ENCODE peak calls at places on chromosomes 16 and 17, in eight cellular contexts. K is posterior cingulate gyrus; N is stimulated activated CD4-positive, alpha-beta T cell treated with anti-CD3 and anti-CD28 coated beads, TNF-alpha, amount 100 ng/mL, for 1 hour; V is foreskin fibroblast; B is right lobe of liver; H is GM04503; F is skeletal muscle cell; I is left colon. U is an unnamed sample.

GRCh38 chr17:57090560-57091185 is 5.6 kb downstream of the AKAP1 start:
- DNase-seq in V (peak), F (no peak), H (no peak), B (no peak), I (no peak), N (no peak), K (no peak), U (no peak)

GRCh38 chr16:85366031-85366763 is 246.9 kb upstream of the GSE1 start:
- DNase-seq in V (no peak), F (no peak), N (no peak), H (no peak), I (no peak), K (no peak), B (no peak), U (no peak)

GRCh38 chr17:57629470-57629869 is 115.6 kb downstream of the CCDC182 start:
- DNase-seq in H (no peak), V (peak), N (no peak), F (no peak), B (peak), I (peak), K (no peak), U (no peak)

GRCh38 chr16:17784073-17784472 is 313.3 kb upstream of the XYLT1 start:
- DNase-seq in F (no peak), N (no peak), I (no peak), H (no peak), B (no peak), V (no peak), K (no peak), U (no peak)

GRCh38 chr16:56295739-56296527 is 104.6 kb downstream of the GNAO1 start:
- DNase-seq in B (no peak), N (no peak), K (no peak), V (no peak), I (no peak), F (no peak), H (no peak), U (no peak)

GRCh38 chr16:2756288-2757015 is 4.0 kb downstream of the SRRM2 start:
- DNase-seq in V (no peak), H (no peak), B (peak), N (no peak), F (no peak), I (no peak), K (peak), U (no peak)

GRCh38 chr17:65171753-65172152 is 34.6 kb downstream of the RGS9 start:
- DNase-seq in N (no peak), F (no peak), B (no peak), V (no peak), H (no peak), I (no peak), K (no peak), U (no peak)

GRCh38 chr17:45370949-45371413 is 54.2 kb upstream of the MAP3K14 start:
- DNase-seq in H (no peak), K (no peak), F (no peak), B (no peak), V (no peak), N (no peak), I (no peak), U (no peak)

GRCh38 chr17:66717680-66718079 is 117.2 kb upstream of the CACNG5 start:
- DNase-seq in V (no peak), N (no peak), K (no peak), B (no peak), F (peak), H (no peak), I (no peak), U (no peak)

GRCh38 chr17:1040216-1040600 is 43.3 kb downstream of the TIMM22 start:
- DNase-seq in V (peak), I (no peak), B (no peak), N (no peak), F (no peak), K (peak), H (no peak), U (no peak)

GRCh38 chr17:7590743-7591142 is 849 bp upstream of the SOX15 start:
- DNase-seq in F (no peak), H (no peak), N (no peak), B (no peak), V (no peak), K (no peak), I (no peak), U (no peak)

GRCh38 chr16:2753523-2754020 is 1.1 kb downstream of the SRRM2 start:
- DNase-seq in H (no peak), B (peak), K (peak), N (no peak), I (no peak), V (no peak), F (no peak), U (no peak)

GRCh38 chr17:6710317-6710716 is 2.9 kb downstream of the SLC13A5 start:
- DNase-seq in I (no peak), N (no peak), H (no peak), F (no peak), K (no peak), V (no peak), B (no peak), U (no peak)

GRCh38 chr17:77637807-77638182 is 320.7 kb upstream of the TNRC6C start:
- DNase-seq in I (no peak), K (peak), F (no peak), V (no peak), N (no peak), H (no peak), B (no peak), U (no peak)

GRCh38 chr16:733382-734207 is 6.7 kb downstream of the HAGHL start:
- DNase-seq in F (no peak), K (no peak), N (no peak), B (peak), V (no peak), H (no peak), I (peak), U (no peak)

GRCh38 chr17:64259436-64259835 is 3.6 kb downstream of the TEX2 start:
- DNase-seq in V (no peak), B (no peak), K (no peak), H (no peak), F (no peak), I (no peak), N (no peak), U (no peak)

GRCh38 chr17:76252040-76252954 is 12.0 kb upstream of the RNF157 start:
- DNase-seq in H (peak), V (peak), F (peak), K (no peak), B (peak), N (no peak), I (no peak), U (no peak)

GRCh38 chr16:10562361-10562899 is 18.0 kb downstream of the EMP2 start:
- DNase-seq in K (no peak), V (no peak), B (no peak), H (no peak), F (no peak), N (no peak), I (no peak), U (no peak)

GRCh38 chr17:1762906-1763829 is 1.3 kb downstream of the SERPINF1 start:
- DNase-seq in F (peak), I (no peak), N (no peak), V (peak), H (peak), K (no peak), B (peak), U (no peak)

GRCh38 chr17:63972796-63973195 is at the start of gene SCN4A:
- DNase-seq in V (no peak), N (no peak), H (no peak), K (no peak), I (no peak), F (no peak), B (no peak), U (no peak)

GRCh38 chr16:54266363-54266955 is 20.1 kb downstream of the IRX3 start:
- DNase-seq in F (no peak), N (no peak), B (no peak), I (no peak), K (no peak), V (peak), H (no peak), U (no peak)

GRCh38 chr17:57889892-57890856 is 40.3 kb upstream of the MRPS23 start:
- DNase-seq in F (no peak), V (peak), N (no peak), B (no peak), K (peak), H (peak), I (peak), U (no peak)

GRCh38 chr16:1258906-1259759 is 3.3 kb downstream of the TPSD1 start:
- DNase-seq in V (no peak), F (no peak), K (no peak), I (no peak), B (no peak), H (no peak), N (no peak), U (no peak)

GRCh38 chr17:69451416-69452394 is 37.2 kb downstream of the MAP2K6 start:
- DNase-seq in V (no peak), H (no peak), F (no peak), K (no peak), I (no peak), N (no peak), B (no peak), U (no peak)

U was measured in effector memory CD4-positive, alpha-beta T cell.